ENCODE peak calls at places on chromosome 1, in ten cellular contexts. One of them, this sample, is unnamed.

GRCh38 chr1:118266436-118266835 is 81.4 kb upstream of the SPAG17 start:
- DNase-seq in stomach: no peak
- DNase-seq in colonic mucosa: no peak
- DNase-seq in cardiac fibroblast: no peak
- DNase-seq in cardiac muscle cell: no peak
- DNase-seq in astrocyte of the spinal cord: no peak
- DNase-seq in GM06990: no peak
- DNase-seq in fibroblast of lung: no peak
- DNase-seq in NB4: no peak
- DNase-seq in endothelial cell of umbilical vein: no peak
- DNase-seq in this sample: no peak

GRCh38 chr1:210246447-210246846 is 13.9 kb downstream of the SERTAD4 start:
- DNase-seq in cardiac muscle cell: no peak
- DNase-seq in colonic mucosa: no peak
- DNase-seq in stomach: no peak
- DNase-seq in astrocyte of the spinal cord: peak; percentile 55
- DNase-seq in NB4: no peak
- DNase-seq in endothelial cell of umbilical vein: peak; percentile 42
- DNase-seq in cardiac fibroblast: peak; percentile 35
- DNase-seq in GM06990: no peak
- DNase-seq in fibroblast of lung: no peak
- DNase-seq in this sample: no peak

GRCh38 chr1:24157921-24158481 is 15.1 kb upstream of the IL22RA1 start:
- DNase-seq in stomach: no peak
- DNase-seq in cardiac fibroblast: peak; percentile 21
- DNase-seq in fibroblast of lung: no peak
- DNase-seq in astrocyte of the spinal cord: no peak
- DNase-seq in colonic mucosa: no peak
- DNase-seq in NB4: no peak
- DNase-seq in cardiac muscle cell: no peak
- DNase-seq in endothelial cell of umbilical vein: no peak
- DNase-seq in GM06990: no peak
- DNase-seq in this sample: no peak

GRCh38 chr1:42165511-42166210 is 1.1 kb upstream of the GUCA2A start:
- DNase-seq in endothelial cell of umbilical vein: peak; percentile 9
- DNase-seq in astrocyte of the spinal cord: peak; percentile 32
- DNase-seq in fibroblast of lung: peak; percentile 30
- DNase-seq in stomach: peak; percentile 89
- DNase-seq in colonic mucosa: peak; percentile 96
- DNase-seq in cardiac muscle cell: peak; percentile 74
- DNase-seq in NB4: no peak
- DNase-seq in GM06990: no peak
- DNase-seq in cardiac fibroblast: peak; percentile 55
- DNase-seq in this sample: peak; percentile 52

GRCh38 chr1:51679435-51679834 is 62.5 kb downstream of the OSBPL9 start:
- DNase-seq in cardiac fibroblast: no peak
- DNase-seq in colonic mucosa: no peak
- DNase-seq in astrocyte of the spinal cord: no peak
- DNase-seq in fibroblast of lung: no peak
- DNase-seq in NB4: no peak
- DNase-seq in cardiac muscle cell: no peak
- DNase-seq in stomach: no peak
- DNase-seq in endothelial cell of umbilical vein: no peak
- DNase-seq in GM06990: peak; percentile 32
- DNase-seq in this sample: no peak

GRCh38 chr1:233140519-233140918 is 155.0 kb downstream of the PCNX2 start:
- DNase-seq in endothelial cell of umbilical vein: peak; percentile 2
- DNase-seq in NB4: no peak
- DNase-seq in astrocyte of the spinal cord: no peak
- DNase-seq in cardiac muscle cell: no peak
- DNase-seq in stomach: no peak
- DNase-seq in cardiac fibroblast: peak; percentile 60
- DNase-seq in GM06990: no peak
- DNase-seq in fibroblast of lung: peak; percentile 18
- DNase-seq in colonic mucosa: no peak
- DNase-seq in this sample: no peak

GRCh38 chr1:176110203-176110602 is 96.9 kb downstream of the COP1 start:
- DNase-seq in endothelial cell of umbilical vein: no peak
- DNase-seq in astrocyte of the spinal cord: peak; percentile 15
- DNase-seq in colonic mucosa: no peak
- DNase-seq in fibroblast of lung: no peak
- DNase-seq in cardiac fibroblast: peak; percentile 5
- DNase-seq in NB4: no peak
- DNase-seq in GM06990: no peak
- DNase-seq in stomach: no peak
- DNase-seq in cardiac muscle cell: peak; percentile 42
- DNase-seq in this sample: peak; percentile 14

GRCh38 chr1:154809436-154810413 is 60.4 kb downstream of the KCNN3 start:
- DNase-seq in stomach: no peak
- DNase-seq in astrocyte of the spinal cord: peak; percentile 23
- DNase-seq in cardiac muscle cell: no peak
- DNase-seq in colonic mucosa: no peak
- DNase-seq in cardiac fibroblast: peak; percentile 49
- DNase-seq in endothelial cell of umbilical vein: peak; percentile 62
- DNase-seq in GM06990: no peak
- DNase-seq in fibroblast of lung: no peak
- DNase-seq in NB4: peak; percentile 25
- DNase-seq in this sample: no peak

GRCh38 chr1:63793741-63794240 is 20.0 kb downstream of the ROR1 start:
- DNase-seq in endothelial cell of umbilical vein: no peak
- DNase-seq in cardiac muscle cell: no peak
- DNase-seq in colonic mucosa: no peak
- DNase-seq in cardiac fibroblast: no peak
- DNase-seq in GM06990: no peak
- DNase-seq in astrocyte of the spinal cord: no peak
- DNase-seq in stomach: no peak
- DNase-seq in NB4: no peak
- DNase-seq in fibroblast of lung: no peak
- DNase-seq in this sample: no peak

GRCh38 chr1:82920418-82921248 is 1078.3 kb downstream of the TTLL7 start:
- DNase-seq in astrocyte of the spinal cord: no peak
- DNase-seq in cardiac muscle cell: no peak
- DNase-seq in colonic mucosa: no peak
- DNase-seq in stomach: no peak
- DNase-seq in fibroblast of lung: peak; percentile 24
- DNase-seq in NB4: peak; percentile 13
- DNase-seq in endothelial cell of umbilical vein: peak; percentile 89
- DNase-seq in cardiac fibroblast: peak; percentile 27
- DNase-seq in GM06990: no peak
- DNase-seq in this sample: peak; percentile 16
- TF ChIP-seq CTCF in astrocyte of the spinal cord: no peak
- TF ChIP-seq CTCF in cardiac muscle cell: no peak
- TF ChIP-seq CTCF in colonic mucosa: no peak
- TF ChIP-seq CTCF in stomach: no peak
- TF ChIP-seq CTCF in fibroblast of lung: no peak
- TF ChIP-seq CTCF in NB4: no peak
- TF ChIP-seq CTCF in endothelial cell of umbilical vein: no peak
- TF ChIP-seq CTCF in cardiac fibroblast: no peak
- TF ChIP-seq CTCF in GM06990: no peak
- TF ChIP-seq CTCF in this sample: no peak

GRCh38 chr1:202810193-202810614 is 550 bp upstream of the PCAT6 start:
- DNase-seq in cardiac fibroblast: no peak
- DNase-seq in colonic mucosa: no peak
- DNase-seq in cardiac muscle cell: no peak
- DNase-seq in endothelial cell of umbilical vein: no peak
- DNase-seq in stomach: no peak
- DNase-seq in GM06990: no peak
- DNase-seq in fibroblast of lung: no peak
- DNase-seq in astrocyte of the spinal cord: no peak
- DNase-seq in NB4: no peak
- DNase-seq in this sample: no peak

GRCh38 chr1:202811296-202812175 is 782 bp downstream of the PCAT6 start:
- DNase-seq in cardiac muscle cell: no peak
- DNase-seq in GM06990: no peak
- DNase-seq in endothelial cell of umbilical vein: no peak
- DNase-seq in colonic mucosa: peak; percentile 58
- DNase-seq in astrocyte of the spinal cord: no peak
- DNase-seq in stomach: no peak
- DNase-seq in cardiac fibroblast: peak; percentile 18
- DNase-seq in NB4: peak; percentile 52
- DNase-seq in fibroblast of lung: peak; percentile 8
- DNase-seq in this sample: no peak

GRCh38 chr1:202810615-202811295 is at the start of gene PCAT6:
- DNase-seq in NB4: peak; percentile 97
- DNase-seq in colonic mucosa: peak; percentile 97
- DNase-seq in astrocyte of the spinal cord: peak; percentile 97
- DNase-seq in stomach: peak; percentile 97
- DNase-seq in cardiac fibroblast: peak; percentile 98
- DNase-seq in cardiac muscle cell: peak; percentile 99
- DNase-seq in endothelial cell of umbilical vein: peak; percentile 92
- DNase-seq in GM06990: peak; percentile 91
- DNase-seq in fibroblast of lung: peak; percentile 97
- DNase-seq in this sample: peak; percentile 83

GRCh38 chr1:202807926-202808757 is at the start of gene KDM5B:
- DNase-seq in stomach: peak; percentile 77
- DNase-seq in fibroblast of lung: peak; percentile 86
- DNase-seq in astrocyte of the spinal cord: peak; percentile 78
- DNase-seq in NB4: peak; percentile 84
- DNase-seq in cardiac muscle cell: peak; percentile 79
- DNase-seq in endothelial cell of umbilical vein: peak; percentile 59
- DNase-seq in colonic mucosa: peak; percentile 83
- DNase-seq in cardiac fibroblast: peak; percentile 91
- DNase-seq in GM06990: peak; percentile 80
- DNase-seq in this sample: no peak

DNA sequence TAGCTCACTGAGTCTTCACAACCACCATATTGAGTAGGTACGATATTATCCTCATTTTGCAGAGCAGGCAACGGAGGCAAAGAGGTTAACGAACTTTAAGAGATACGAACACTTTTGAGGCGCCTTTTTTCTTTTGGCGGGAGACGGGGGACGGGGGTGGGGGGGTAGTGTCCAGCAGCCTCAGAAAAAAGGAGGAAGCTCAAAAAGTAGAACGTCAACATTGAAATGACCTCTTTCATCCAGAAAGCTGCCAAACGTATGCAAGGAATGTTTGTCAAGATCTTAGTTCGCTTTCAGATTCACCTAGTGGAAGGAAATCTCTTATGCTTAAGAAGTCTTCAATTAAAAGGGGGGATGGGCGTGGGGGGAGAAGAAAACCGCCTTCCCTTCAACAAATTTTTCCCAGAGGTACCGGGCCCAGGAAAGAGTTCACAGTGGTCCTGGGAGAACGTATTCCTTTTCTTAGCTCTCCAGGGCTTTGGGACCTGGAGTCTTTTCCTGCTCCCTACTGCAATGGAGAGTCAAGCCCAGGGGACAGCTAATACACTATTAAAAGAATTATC is 1.1 kb upstream of the PCAT6 start:
- DNase-seq in colonic mucosa: no peak
- DNase-seq in GM06990: no peak
- DNase-seq in endothelial cell of umbilical vein: no peak
- DNase-seq in NB4: no peak
- DNase-seq in fibroblast of lung: no peak
- DNase-seq in cardiac fibroblast: no peak
- DNase-seq in cardiac muscle cell: no peak
- DNase-seq in astrocyte of the spinal cord: no peak
- DNase-seq in stomach: no peak
- DNase-seq in this sample: no peak
- H3K4me3 ChIP-seq in colonic mucosa: no peak overlapping the region
- H3K4me3 ChIP-seq in GM06990: no peak overlapping the region
- H3K4me3 ChIP-seq in endothelial cell of umbilical vein: no peak overlapping the region
- H3K4me3 ChIP-seq in NB4: no peak overlapping the region
- H3K4me3 ChIP-seq in fibroblast of lung: no peak overlapping the region
- H3K4me3 ChIP-seq in cardiac fibroblast: no peak overlapping the region
- H3K4me3 ChIP-seq in cardiac muscle cell: peak overlapping the region; percentile 72
- H3K4me3 ChIP-seq in astrocyte of the spinal cord: no peak overlapping the region
- H3K4me3 ChIP-seq in stomach: peak overlapping the region; percentile 85
- H3K4me3 ChIP-seq in this sample: no peak overlapping the region

GRCh38 chr1:184383772-184384323 is 3.0 kb upstream of the C1orf21 start:
- DNase-seq in endothelial cell of umbilical vein: no peak
- DNase-seq in NB4: no peak
- DNase-seq in cardiac fibroblast: no peak
- DNase-seq in GM06990: no peak
- DNase-seq in stomach: no peak
- DNase-seq in cardiac muscle cell: no peak
- DNase-seq in astrocyte of the spinal cord: no peak
- DNase-seq in colonic mucosa: no peak
- DNase-seq in fibroblast of lung: no peak
- DNase-seq in this sample: no peak

GRCh38 chr1:184376359-184376758 is 10.5 kb upstream of the C1orf21 start:
- DNase-seq in endothelial cell of umbilical vein: no peak
- DNase-seq in cardiac muscle cell: no peak
- DNase-seq in GM06990: no peak
- DNase-seq in NB4: no peak
- DNase-seq in fibroblast of lung: no peak
- DNase-seq in stomach: no peak
- DNase-seq in astrocyte of the spinal cord: no peak
- DNase-seq in cardiac fibroblast: no peak
- DNase-seq in colonic mucosa: no peak
- DNase-seq in this sample: no peak

GRCh38 chr1:184380468-184380867 is 6.4 kb upstream of the C1orf21 start:
- DNase-seq in GM06990: no peak
- DNase-seq in NB4: no peak
- DNase-seq in fibroblast of lung: no peak
- DNase-seq in stomach: no peak
- DNase-seq in colonic mucosa: no peak
- DNase-seq in astrocyte of the spinal cord: no peak
- DNase-seq in cardiac fibroblast: no peak
- DNase-seq in cardiac muscle cell: no peak
- DNase-seq in endothelial cell of umbilical vein: no peak
- DNase-seq in this sample: no peak

DNA sequence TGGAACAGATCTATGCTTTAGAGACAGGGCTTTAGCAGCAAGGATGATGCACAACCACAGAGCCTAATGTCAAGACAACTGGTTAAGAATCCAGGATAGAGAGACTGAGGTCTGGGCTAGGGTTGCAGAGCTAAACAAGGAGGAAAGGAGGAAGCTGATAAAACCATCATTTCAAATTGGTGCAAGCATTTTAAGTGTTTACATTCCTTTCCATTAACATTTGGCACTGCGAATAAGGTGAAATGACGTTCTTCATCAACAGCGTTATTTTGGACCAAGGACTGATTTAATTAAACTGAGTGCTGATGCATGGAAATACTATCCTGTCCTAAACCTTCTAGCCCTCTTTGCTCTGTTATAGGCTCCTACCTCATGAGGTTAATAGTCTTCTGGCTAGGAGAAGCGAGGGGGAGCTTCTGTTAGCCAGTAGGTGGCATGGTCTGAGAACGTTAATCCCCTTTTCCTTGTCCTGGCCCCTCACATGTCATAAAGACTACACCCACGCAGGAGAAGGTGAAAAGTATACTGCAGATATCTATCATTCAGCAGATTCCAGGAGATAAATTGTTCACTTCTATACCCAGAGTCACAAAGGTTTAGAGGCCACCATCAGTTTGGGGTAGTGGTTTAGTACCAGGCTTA is 7.6 kb upstream of the C1orf21 start:
- DNase-seq in stomach: no peak
- DNase-seq in astrocyte of the spinal cord: no peak
- DNase-seq in endothelial cell of umbilical vein: no peak
- DNase-seq in NB4: peak; percentile 24
- DNase-seq in cardiac fibroblast: no peak
- DNase-seq in colonic mucosa: no peak
- DNase-seq in cardiac muscle cell: peak; percentile 10
- DNase-seq in fibroblast of lung: no peak
- DNase-seq in GM06990: no peak
- DNase-seq in this sample: no peak
- TF ChIP-seq CTCF in stomach: no peak
- TF ChIP-seq CTCF in astrocyte of the spinal cord: no peak
- TF ChIP-seq CTCF in endothelial cell of umbilical vein: no peak
- TF ChIP-seq CTCF in NB4: peak; percentile 4
- TF ChIP-seq CTCF in cardiac fibroblast: peak; percentile 3
- TF ChIP-seq CTCF in colonic mucosa: no peak
- TF ChIP-seq CTCF in cardiac muscle cell: peak; percentile 27
- TF ChIP-seq CTCF in fibroblast of lung: no peak
- TF ChIP-seq CTCF in GM06990: peak; percentile 35
- TF ChIP-seq CTCF in this sample: peak; percentile 22

GRCh38 chr1:44700573-44700972 is 26.1 kb downstream of the ARMH1 start:
- DNase-seq in fibroblast of lung: peak; percentile 44
- DNase-seq in GM06990: no peak
- DNase-seq in NB4: no peak
- DNase-seq in cardiac fibroblast: no peak
- DNase-seq in endothelial cell of umbilical vein: no peak
- DNase-seq in cardiac muscle cell: no peak
- DNase-seq in stomach: no peak
- DNase-seq in astrocyte of the spinal cord: no peak
- DNase-seq in colonic mucosa: no peak
- DNase-seq in this sample: no peak
- H3K4me3 ChIP-seq in fibroblast of lung: no peak overlapping the region
- H3K4me3 ChIP-seq in GM06990: no peak overlapping the region
- H3K4me3 ChIP-seq in NB4: no peak overlapping the region
- H3K4me3 ChIP-seq in cardiac fibroblast: no peak overlapping the region
- H3K4me3 ChIP-seq in endothelial cell of umbilical vein: no peak overlapping the region
- H3K4me3 ChIP-seq in cardiac muscle cell: no peak overlapping the region
- H3K4me3 ChIP-seq in stomach: no peak overlapping the region
- H3K4me3 ChIP-seq in astrocyte of the spinal cord: no peak overlapping the region
- H3K4me3 ChIP-seq in colonic mucosa: no peak overlapping the region
- H3K4me3 ChIP-seq in this sample: no peak overlapping the region

This sample was measured in retinal pigment epithelial cell.